ENCODE peak calls at places on chromosomes 6 and 20, in seven cellular contexts. Q is SJSA1; P is upper lobe of right lung; U is transverse colon; F is cardiac muscle cell; T is MM.1S; Y is effector memory CD4-positive, alpha-beta T cell. L is an unnamed sample. For H3K4me1, the result is how much of the 10 kb centered on the place peaks cover.

GRCh38 chr20:7851031-7851490 is 89.2 kb downstream of the HAO1 start:
- DNase-seq in P (no peak), U (no peak), T (no peak), Y (no peak), F (peak), Q (no peak), L (no peak)

GRCh38 chr20:57838670-57839142 is 128.9 kb upstream of the PMEPA1 start:
- DNase-seq in T (no peak), F (no peak), P (no peak), Q (no peak), Y (no peak), U (no peak), L (no peak)

GRCh38 chr6:151112130-151112529 is 127.6 kb upstream of the AKAP12 start:
- DNase-seq in Q (no peak), U (no peak), Y (no peak), F (no peak), P (no peak), T (no peak), L (no peak)

GRCh38 chr20:605237-605636 is 4.9 kb downstream of the TCF15 start:
- DNase-seq in T (no peak), F (no peak), Y (no peak), Q (no peak), P (no peak), U (no peak), L (no peak)

GRCh38 chr6:17600527-17601388 is 656 bp downstream of the FAM8A1 start:
- DNase-seq in Y (peak), U (peak), Q (peak), P (peak), T (peak), F (peak), L (no peak)

GRCh38 chr6:41464019-41464418 is 82.2 kb upstream of the FOXP4 start:
- DNase-seq in Q (no peak), P (no peak), T (no peak), U (no peak), F (no peak), Y (no peak), L (no peak)

GRCh38 chr20:61310954-61311353 is 58.9 kb downstream of the CDH4 start:
- DNase-seq in T (no peak), Q (no peak), U (no peak), F (no peak), P (no peak), Y (no peak), L (no peak)

GRCh38 chr20:4041748-4042411 is 26.5 kb upstream of the RNF24 start:
- DNase-seq in Q (no peak), F (peak), T (no peak), U (peak), Y (no peak), P (peak), L (no peak)

GRCh38 chr6:73236147-73236750 is 11.0 kb upstream of the KHDC1L start:
- DNase-seq in F (peak), Q (no peak), T (no peak), P (no peak), Y (no peak), U (no peak), L (no peak)

GRCh38 chr6:11618533-11618932 is 81.0 kb downstream of the TMEM170B start:
- DNase-seq in F (no peak), Q (no peak), P (no peak), Y (no peak), U (no peak), T (no peak), L (no peak)

GRCh38 chr20:8854566-8854965 is 214.3 kb upstream of the PLCB4 start:
- DNase-seq in Q (no peak), F (peak), T (no peak), U (peak), Y (no peak), P (peak), L (no peak)

GRCh38 chr20:1390552-1391403 is 2.1 kb downstream of the FKBP1A start:
- DNase-seq in P (no peak), T (no peak), U (no peak), F (no peak), Q (no peak), Y (no peak), L (no peak)

GRCh38 chr20:46953596-46953995 is 59.0 kb downstream of the EYA2 start:
- DNase-seq in Y (no peak), U (no peak), F (no peak), P (no peak), T (no peak), Q (no peak), L (no peak)

GRCh38 chr6:47047479-47048411 is 5.6 kb upstream of the ADGRF1 start:
- DNase-seq in U (peak), Q (peak), P (no peak), Y (no peak), T (peak), F (peak), L (no peak)

GRCh38 chr6:363909-364308 is 27.6 kb upstream of the IRF4 start:
- DNase-seq in F (no peak), U (no peak), T (no peak), P (no peak), Q (no peak), Y (no peak), L (no peak)

GRCh38 chr20:6104493-6105188 is 18.2 kb downstream of the FERMT1 start:
- DNase-seq in T (no peak), F (peak), P (no peak), Y (no peak), U (no peak), Q (no peak), L (no peak)

GRCh38 chr6:28725890-28726348 is 197.9 kb downstream of the TRIM27 start:
- DNase-seq in T (no peak), Y (no peak), P (no peak), F (no peak), Q (no peak), U (no peak), L (no peak)

GRCh38 chr6:169589699-169590257 is 112.1 kb downstream of the WDR27 start:
- DNase-seq in P (no peak), F (no peak), T (peak), Y (no peak), Q (no peak), U (no peak), L (no peak)

GRCh38 chr6:3898270-3898994 is 49.3 kb downstream of the FAM50B start:
- DNase-seq in F (no peak), U (no peak), T (no peak), Y (no peak), Q (no peak), P (no peak), L (no peak)

GRCh38 chr20:64188682-64189529 is 24.7 kb downstream of the MYT1 start:
- DNase-seq in F (peak), Q (no peak), Y (no peak), T (no peak), P (no peak), U (peak), L (no peak)

DNA sequence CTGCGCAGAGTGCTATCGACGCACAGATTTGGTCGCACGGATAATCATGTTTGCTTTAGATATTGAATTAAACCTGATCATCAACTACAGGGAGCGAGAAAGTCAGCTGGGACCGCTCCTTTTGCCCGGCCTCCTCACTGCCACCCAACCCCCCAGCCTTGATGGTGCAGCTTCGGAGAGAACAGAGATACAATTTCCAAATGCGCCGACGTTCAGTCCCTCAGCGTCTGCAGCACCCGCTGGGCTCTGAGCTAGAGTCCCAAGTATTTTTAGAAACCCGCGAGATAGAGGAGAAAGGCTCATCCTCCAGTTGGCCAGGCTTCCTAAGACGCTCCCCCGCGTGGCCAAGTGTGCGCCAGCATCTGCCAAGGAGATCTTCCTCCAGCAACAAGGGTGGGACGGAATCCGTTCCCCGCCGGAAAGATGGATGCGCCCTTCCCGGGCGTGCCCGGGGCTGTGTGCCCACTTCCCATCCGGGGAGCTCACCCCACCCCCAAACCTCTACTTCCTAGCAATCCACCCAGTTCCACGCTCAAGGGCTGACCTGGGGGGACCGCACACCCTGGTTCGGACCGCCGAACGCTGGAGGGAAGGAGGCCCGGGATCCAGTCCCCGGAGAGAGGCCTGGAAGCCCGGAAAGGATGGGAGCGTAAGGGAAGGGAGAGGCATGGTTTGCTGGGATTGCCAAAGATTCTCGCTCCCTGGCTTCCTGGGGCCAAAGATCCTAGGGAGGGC is 4.1 kb downstream of the NKX2-2 start:
- DNase-seq in Y (no peak), Q (no peak), P (no peak), U (no peak), T (no peak), F (peak), L (no peak)
- H3K4me1 ChIP-seq in Y (half or more), Q (under half), P (half or more), U (half or more), T (under half), F (under half), L (under half)

GRCh38 chr6:127857051-127857637 is 43.7 kb downstream of the THEMIS start:
- DNase-seq in F (peak), P (no peak), Q (no peak), T (no peak), Y (no peak), U (no peak), L (no peak)

GRCh38 chr6:127859956-127860355 is 40.9 kb downstream of the THEMIS start:
- DNase-seq in T (no peak), Y (no peak), P (no peak), U (no peak), F (no peak), Q (no peak), L (no peak)

GRCh38 chr6:127854009-127854408 is 46.8 kb downstream of the THEMIS start:
- DNase-seq in P (no peak), Q (no peak), Y (no peak), U (no peak), F (peak), T (peak), L (no peak)

GRCh38 chr6:127858992-127859391 is 41.9 kb downstream of the THEMIS start:
- DNase-seq in U (no peak), F (no peak), P (no peak), T (no peak), Y (no peak), Q (no peak), L (no peak)

GRCh38 chr6:127855542-127856159 is 45.2 kb downstream of the THEMIS start:
- DNase-seq in T (peak), P (no peak), F (peak), U (no peak), Q (no peak), Y (peak), L (no peak)
- H3K4me1 ChIP-seq in T (under half), P (under half), F (under half), U (under half), Q (under half), Y (under half), L (under half)

DNA sequence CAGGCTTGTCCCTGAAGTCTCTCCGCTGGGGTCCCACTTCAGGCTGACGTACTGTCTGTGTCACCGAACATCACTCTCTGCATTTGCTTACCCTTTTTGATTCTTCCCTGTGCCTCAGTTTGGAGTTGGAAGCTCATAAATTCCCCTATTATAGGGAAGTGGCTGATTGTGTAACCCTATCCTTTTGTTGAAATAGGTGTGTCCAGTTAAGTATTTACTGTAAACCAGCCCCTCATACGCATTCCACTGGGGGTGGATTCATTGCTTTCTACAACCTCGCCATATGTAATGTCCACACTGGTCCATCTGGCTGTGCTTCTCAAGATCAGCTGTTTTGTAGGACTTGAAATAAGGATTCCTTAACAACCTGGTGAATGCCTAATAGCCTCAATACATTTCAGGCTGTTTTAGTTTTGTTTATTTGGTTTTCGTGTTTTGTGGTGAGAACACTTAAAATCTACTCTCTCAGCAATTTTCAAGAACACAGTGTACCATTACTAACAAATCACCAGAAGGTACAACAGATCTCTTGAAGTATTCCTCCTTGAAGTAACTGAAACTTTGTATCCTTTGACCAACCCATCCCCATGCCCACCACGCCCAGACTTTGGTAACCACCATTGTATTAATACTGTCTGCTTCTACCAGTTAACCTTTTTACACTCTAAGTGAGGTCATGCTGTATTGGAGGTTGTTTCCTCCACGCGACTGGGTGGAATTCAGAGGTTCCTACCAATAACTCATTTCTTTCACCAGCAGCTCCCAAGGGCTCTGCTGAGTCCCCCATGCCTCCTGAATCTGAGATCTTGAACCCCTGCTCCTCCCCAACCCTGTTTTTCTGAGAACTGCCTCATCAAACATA is 5.9 kb upstream of the TRIM40 start:
- DNase-seq in P (no peak), T (no peak), Q (no peak), Y (no peak), U (no peak), F (no peak), L (no peak)
- H3K4me1 ChIP-seq in P (under half), T (under half), Q (under half), Y (under half), U (under half), F (under half), L (under half)

DNA sequence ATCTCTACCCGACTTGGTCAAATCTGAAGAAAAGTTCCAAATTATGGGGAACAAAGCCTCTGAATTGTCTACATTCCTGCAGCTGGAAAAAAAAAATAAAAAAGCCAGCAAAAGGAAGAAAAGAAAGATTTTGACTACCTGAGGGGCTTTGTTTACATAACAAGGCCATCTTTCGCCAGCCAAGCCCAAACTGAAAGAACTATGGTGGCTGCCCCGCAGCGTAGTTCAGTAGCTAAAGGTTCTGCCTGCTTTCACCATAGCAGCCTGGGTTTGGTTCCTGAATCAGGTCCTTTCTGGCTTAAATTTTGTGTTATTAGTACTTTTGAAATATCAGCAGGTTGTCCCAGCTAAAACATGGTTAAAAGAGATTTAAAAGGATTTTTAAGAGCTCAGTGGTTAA is 35.4 kb downstream of the ZNF133 start:
- DNase-seq in T (no peak), Q (no peak), F (no peak), P (no peak), U (no peak), Y (no peak), L (no peak)
- H3K4me1 ChIP-seq in T (under half), Q (under half), F (under half), P (under half), U (under half), Y (under half), L (under half)

DNA sequence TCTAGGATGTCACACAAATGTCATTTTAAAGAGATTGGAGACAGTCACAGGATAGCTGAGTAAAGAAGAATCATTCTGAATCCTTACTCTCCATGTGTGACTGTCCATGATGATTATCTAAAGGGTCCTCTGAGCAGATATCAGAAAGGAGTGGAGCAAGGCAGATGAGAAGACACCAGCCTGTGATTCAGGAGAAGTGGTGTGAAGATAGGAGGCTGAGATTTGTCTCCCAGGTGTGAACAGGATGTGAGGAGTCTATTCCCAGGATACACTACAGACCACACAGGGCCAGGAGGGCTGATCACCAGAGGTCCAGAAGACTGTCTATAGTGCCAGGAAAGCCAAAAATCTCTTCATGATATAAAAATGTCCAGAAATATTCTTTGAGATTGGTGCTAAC is 27.0 kb downstream of the RWDD2A start:
- DNase-seq in P (no peak), Y (no peak), U (no peak), F (no peak), Q (no peak), T (no peak), L (no peak)
- H3K4me1 ChIP-seq in P (under half), Y (under half), U (under half), F (under half), Q (under half), T (under half), L (under half)

DNA sequence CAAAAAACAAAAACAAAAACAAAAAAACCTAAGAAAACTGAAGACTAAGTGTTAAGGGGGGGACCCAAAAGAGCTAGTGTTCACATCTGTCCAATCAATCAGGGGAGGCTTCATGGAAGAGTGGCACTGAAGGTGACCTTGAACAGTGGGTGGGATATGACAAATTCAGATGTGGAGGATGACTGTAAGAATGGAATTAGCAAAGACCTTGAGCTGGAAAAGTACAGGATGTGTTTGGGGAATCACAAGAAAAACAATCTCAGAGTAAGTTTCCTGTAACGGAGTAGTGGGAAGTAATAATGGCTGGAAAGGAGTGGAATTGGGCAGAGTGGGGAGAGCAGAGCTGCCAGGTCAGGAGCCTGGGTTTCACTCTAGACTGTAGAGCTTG is 2.9 kb upstream of the IER3 start:
- DNase-seq in P (no peak), Q (no peak), T (no peak), U (no peak), Y (no peak), F (no peak), L (no peak)
- H3K4me1 ChIP-seq in P (under half), Q (half or more), T (under half), U (half or more), Y (under half), F (under half), L (under half)

DNA sequence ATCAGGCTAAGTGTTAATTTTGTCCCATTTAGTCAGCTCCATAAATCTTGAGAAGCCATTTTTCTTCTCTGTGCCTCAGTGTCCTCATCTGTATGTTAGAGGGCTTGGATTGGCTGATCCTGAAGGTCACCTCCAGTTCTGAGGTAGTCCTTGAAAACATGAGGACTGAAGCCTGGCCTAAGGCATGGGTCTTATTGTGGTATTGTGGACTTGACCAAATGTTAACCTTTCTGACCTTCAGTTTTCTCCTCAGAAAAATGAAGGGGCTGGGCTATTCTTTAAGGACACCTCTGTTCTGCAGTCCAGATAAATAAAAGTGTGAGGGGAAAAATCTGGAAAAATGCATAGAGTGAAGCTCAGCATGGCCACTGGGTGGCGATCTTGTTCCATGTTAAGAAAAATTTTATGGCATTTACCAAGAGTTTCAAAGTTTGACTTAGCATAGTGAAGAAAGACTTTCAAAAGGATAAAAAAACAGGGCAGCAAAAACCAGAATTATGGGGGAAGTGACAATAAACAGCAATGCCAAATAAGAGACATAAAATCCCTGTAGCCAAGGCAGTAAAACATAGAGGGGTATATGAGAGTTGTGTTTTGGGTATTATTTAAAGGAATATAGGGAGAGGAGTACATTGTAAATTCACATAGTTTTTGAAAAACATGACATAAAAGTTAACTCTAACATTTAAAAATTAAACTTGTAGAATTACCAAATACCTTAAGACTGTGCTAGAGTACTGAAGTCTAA is 13.2 kb upstream of the TFB1M start:
- DNase-seq in T (peak), U (peak), P (no peak), F (peak), Q (no peak), Y (peak), L (no peak)
- H3K4me1 ChIP-seq in T (under half), U (under half), P (under half), F (under half), Q (under half), Y (under half), L (under half)

GRCh38 chr6:31734247-31734702 is 2.1 kb downstream of the CLIC1 start:
- DNase-seq in Y (no peak), Q (no peak), F (no peak), T (no peak), U (no peak), P (no peak), L (no peak)
- H3K4me1 ChIP-seq in Y (half or more), Q (half or more), F (under half), T (under half), U (under half), P (half or more), L (under half)